ENCODE peak calls at places on chromosomes 5 and 9, in eight cellular contexts. L, P, D, E, X, R, N and J are unnamed samples.

GRCh38 chr5:14211818-14212799 is 69.0 kb downstream of the TRIO start:
- DNase-seq in E (no peak), N (no peak), R (no peak), D (no peak), P (no peak), X (no peak), L (no peak), J (no peak)

GRCh38 chr9:114908104-114908621 is 22.2 kb downstream of the TNFSF8 start:
- DNase-seq in N (no peak), R (peak), D (peak), E (no peak), L (no peak), X (peak), P (peak), J (peak)

GRCh38 chr5:141382469-141383294 is at the start of gene PCDHGA7:
- DNase-seq in P (peak), E (no peak), R (no peak), D (peak), N (peak), X (no peak), L (no peak), J (peak)

GRCh38 chr5:179572386-179572785 is 22.0 kb downstream of the RUFY1 start:
- DNase-seq in X (no peak), E (no peak), R (no peak), D (no peak), N (no peak), P (no peak), L (no peak), J (no peak)

GRCh38 chr9:94449486-94449885 is 105.4 kb upstream of the PCAT7 start:
- DNase-seq in N (no peak), L (no peak), X (no peak), D (no peak), R (no peak), E (no peak), P (no peak), J (no peak)

GRCh38 chr5:76944638-76945037 is 8.2 kb upstream of the CRHBP start:
- DNase-seq in P (no peak), L (no peak), D (no peak), R (no peak), E (no peak), N (no peak), X (no peak), J (no peak)

GRCh38 chr5:172426086-172426485 is 28.2 kb downstream of the SH3PXD2B start:
- DNase-seq in P (no peak), X (no peak), E (no peak), N (no peak), D (no peak), L (no peak), R (no peak), J (no peak)

GRCh38 chr9:111586378-111586777 is 13.1 kb downstream of the PTGR1 start:
- DNase-seq in E (no peak), P (no peak), N (no peak), L (no peak), X (no peak), R (no peak), D (no peak), J (no peak)

GRCh38 chr5:58462623-58463230 is 2.8 kb upstream of the PLK2 start:
- DNase-seq in D (peak), E (no peak), R (no peak), P (peak), N (peak), X (peak), L (no peak), J (peak)

GRCh38 chr5:153542536-153542935 is 52.1 kb downstream of the GRIA1 start:
- DNase-seq in N (peak), X (no peak), E (no peak), P (no peak), R (no peak), L (no peak), D (no peak), J (peak)

GRCh38 chr5:173568703-173569102 is 47.7 kb downstream of the BOD1 start:
- DNase-seq in E (no peak), P (no peak), N (no peak), D (no peak), L (no peak), X (no peak), R (no peak), J (no peak)

GRCh38 chr9:90547896-90548295 is 94.7 kb downstream of the DIRAS2 start:
- DNase-seq in X (no peak), P (no peak), E (no peak), L (no peak), R (no peak), D (no peak), N (no peak), J (no peak)

GRCh38 chr5:141757402-141757801 is 75.4 kb upstream of the ARAP3 start:
- DNase-seq in L (peak), X (peak), E (no peak), N (peak), D (peak), P (peak), R (peak), J (peak)

GRCh38 chr5:128409401-128409800 is 128.6 kb downstream of the FBN2 start:
- DNase-seq in D (no peak), N (no peak), X (no peak), R (no peak), P (peak), E (no peak), L (no peak), J (no peak)

GRCh38 chr9:113011911-113012381 is at the start of gene ZNF883:
- DNase-seq in X (peak), L (peak), D (peak), N (peak), R (no peak), P (peak), E (no peak), J (peak)

GRCh38 chr5:1488882-1489680 is 34.7 kb downstream of the LPCAT1 start:
- DNase-seq in E (no peak), D (no peak), R (peak), P (peak), X (no peak), N (peak), L (no peak), J (peak)

GRCh38 chr9:129798973-129799372 is 4.0 kb upstream of the TOR1B start:
- DNase-seq in D (no peak), R (no peak), X (no peak), L (no peak), P (no peak), E (no peak), N (no peak), J (no peak)

GRCh38 chr5:39780341-39780740 is 355.6 kb upstream of the DAB2 start:
- DNase-seq in X (no peak), R (no peak), E (no peak), L (no peak), N (peak), P (no peak), D (no peak), J (peak)

GRCh38 chr5:179301796-179302195 is 43.5 kb downstream of the ADAMTS2 start:
- DNase-seq in D (no peak), N (no peak), X (no peak), L (peak), P (no peak), E (no peak), R (no peak), J (peak)

GRCh38 chr5:39578887-39579497 is 154.2 kb upstream of the DAB2 start:
- DNase-seq in X (no peak), N (peak), R (no peak), P (no peak), E (no peak), D (peak), L (no peak), J (peak)

GRCh38 chr5:56561-57290 is 35.2 kb upstream of the PLEKHG4B start:
- DNase-seq in E (no peak), X (no peak), D (peak), P (peak), N (peak), R (no peak), L (peak), J (peak)

GRCh38 chr9:127664678-127665507 is 41.9 kb upstream of the CFAP157 start:
- DNase-seq in E (no peak), X (no peak), R (peak), D (no peak), P (no peak), L (no peak), N (no peak), J (peak)

GRCh38 chr9:6716766-6717165 is 41.0 kb upstream of the KDM4C start:
- DNase-seq in L (no peak), P (no peak), R (no peak), N (no peak), X (no peak), D (no peak), E (no peak), J (no peak)

GRCh38 chr9:86821011-86821845 is 126.1 kb downstream of the GAS1 start:
- DNase-seq in L (no peak), N (no peak), X (no peak), D (no peak), R (no peak), E (no peak), P (no peak), J (peak)

GRCh38 chr5:32017638-32018429 is 156.3 kb downstream of the GOLPH3 start:
- DNase-seq in E (no peak), P (no peak), N (peak), D (no peak), R (no peak), L (no peak), X (no peak), J (peak)

GRCh38 chr5:139745800-139746690 is 49.6 kb upstream of the PSD2 start:
- DNase-seq in N (peak), D (peak), L (peak), X (peak), R (no peak), P (peak), E (no peak), J (peak)

GRCh38 chr9:100575006-100575405 is 2.9 kb upstream of the CAVIN4 start:
- DNase-seq in R (no peak), P (no peak), X (no peak), E (no peak), D (no peak), L (no peak), N (no peak), J (no peak)

GRCh38 chr5:138949988-138950387 is 74.9 kb upstream of the LRRTM2 start:
- DNase-seq in P (no peak), X (no peak), D (no peak), E (no peak), N (no peak), R (no peak), L (no peak), J (no peak)

GRCh38 chr5:157855404-157855994 is 3.4 kb downstream of the CLINT1 start:
- DNase-seq in X (peak), L (peak), N (peak), E (no peak), D (peak), P (peak), R (peak), J (peak)

GRCh38 chr5:56481147-56481997 is 248.2 kb upstream of the ANKRD55 start:
- DNase-seq in D (no peak), N (peak), P (peak), L (peak), E (no peak), R (no peak), X (no peak), J (peak)

GRCh38 chr9:72158680-72159079 is 9.4 kb downstream of the GDA start:
- DNase-seq in X (no peak), R (no peak), L (no peak), P (no peak), N (no peak), E (no peak), D (no peak), J (no peak)

GRCh38 chr5:175895701-175896102 is 24.3 kb downstream of the CPLX2 start:
- DNase-seq in E (no peak), L (no peak), X (no peak), N (no peak), P (no peak), R (no peak), D (no peak), J (peak)

GRCh38 chr5:1751026-1751863 is 48.4 kb downstream of the MRPL36 start:
- DNase-seq in L (peak), X (no peak), R (no peak), E (peak), D (no peak), P (no peak), N (no peak), J (no peak)

GRCh38 chr5:130141689-130142320 is 237.5 kb downstream of the CHSY3 start:
- DNase-seq in L (peak), P (peak), E (no peak), X (peak), N (peak), D (peak), R (no peak), J (peak)

GRCh38 chr5:147361441-147362175 is 126.8 kb downstream of the STK32A start:
- DNase-seq in N (no peak), R (no peak), X (peak), D (no peak), E (no peak), L (no peak), P (no peak), J (no peak)

GRCh38 chr5:140827704-140828401 is at the start of gene PCDHA6:
- DNase-seq in R (no peak), E (no peak), X (no peak), P (no peak), N (peak), D (no peak), L (no peak), J (no peak)

GRCh38 chr9:90808890-90809685 is 7.5 kb downstream of the SYK start:
- DNase-seq in P (no peak), D (no peak), R (no peak), E (no peak), N (no peak), L (no peak), X (no peak), J (no peak)

GRCh38 chr9:75087824-75088645 is at the start of the genes NMRK1 and OSTF1:
- DNase-seq in P (peak), R (peak), L (peak), D (peak), N (peak), E (no peak), X (peak), J (peak)
- TF ChIP-seq CTCF in P (no peak), R (no peak), L (no peak), D (no peak), N (no peak), E (no peak), X (no peak), J (no peak)

DNA sequence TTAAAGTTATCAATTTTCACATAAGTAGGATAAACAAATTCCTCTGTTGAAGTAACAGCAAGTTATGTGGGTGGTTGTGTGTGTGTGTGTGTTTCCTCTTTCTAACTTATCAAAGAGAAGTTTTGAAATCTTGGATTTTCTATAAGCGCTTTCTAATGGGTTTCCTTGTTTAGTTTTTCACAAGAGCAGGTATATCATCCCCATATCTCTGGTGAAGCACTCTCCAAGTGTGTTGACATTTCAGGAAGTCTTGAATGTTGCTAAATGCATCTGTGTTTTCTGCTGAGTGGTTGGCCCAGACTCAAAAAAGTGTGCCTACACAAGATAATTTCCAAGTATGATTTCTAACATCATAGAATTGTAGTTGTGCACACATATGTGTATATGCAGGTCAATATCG is 43.3 kb downstream of the PRDM6 start:
- DNase-seq in L (no peak), P (no peak), D (peak), X (no peak), E (no peak), R (no peak), N (peak), J (peak)
- TF ChIP-seq CTCF in L (no peak), P (no peak), D (no peak), X (no peak), E (no peak), R (no peak), N (no peak), J (no peak)

DNA sequence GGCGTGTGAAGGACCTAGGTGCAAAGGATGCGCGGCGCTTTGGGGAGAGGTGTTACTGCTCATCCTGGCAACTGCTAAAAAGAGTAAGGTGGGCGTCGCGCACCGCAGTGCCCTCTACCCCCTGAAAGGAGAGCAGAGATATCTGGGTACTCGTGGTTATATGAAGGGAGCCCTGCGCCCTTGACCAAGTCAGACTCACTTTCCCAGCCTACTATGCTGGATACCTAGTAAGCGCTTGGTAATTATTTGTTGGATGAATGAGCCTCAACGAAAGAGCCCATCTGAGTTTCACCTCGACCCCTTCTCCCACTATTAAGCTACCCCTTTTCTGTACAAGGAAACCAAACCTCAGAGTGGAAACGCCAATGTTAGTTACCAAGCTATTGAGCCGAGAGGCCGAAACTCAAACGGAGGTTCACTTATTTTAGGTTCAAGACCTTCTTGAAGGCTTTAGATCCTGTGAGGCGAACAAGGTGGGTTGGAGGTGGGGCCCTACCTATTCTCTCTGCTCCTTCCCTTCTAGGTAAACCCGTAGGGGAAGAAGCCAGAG is 8.0 kb downstream of the LHX6 start:
- DNase-seq in L (no peak), N (no peak), D (no peak), X (no peak), P (no peak), R (no peak), E (no peak), J (no peak)
- TF ChIP-seq CTCF in L (no peak), N (no peak), D (no peak), X (no peak), P (no peak), R (no peak), E (no peak), J (no peak)

GRCh38 chr5:111494350-111494999 is 17.9 kb downstream of the STARD4 start:
- DNase-seq in E (no peak), X (no peak), L (no peak), N (no peak), D (no peak), P (peak), R (no peak), J (no peak)

GRCh38 chr5:111493031-111493430 is 19.3 kb downstream of the STARD4 start:
- DNase-seq in D (no peak), N (no peak), L (no peak), R (no peak), P (no peak), E (no peak), X (no peak), J (no peak)

GRCh38 chr5:111498346-111498745 is 14.0 kb downstream of the STARD4 start:
- DNase-seq in R (no peak), N (no peak), P (no peak), E (no peak), D (no peak), L (no peak), X (no peak), J (no peak)

DNA sequence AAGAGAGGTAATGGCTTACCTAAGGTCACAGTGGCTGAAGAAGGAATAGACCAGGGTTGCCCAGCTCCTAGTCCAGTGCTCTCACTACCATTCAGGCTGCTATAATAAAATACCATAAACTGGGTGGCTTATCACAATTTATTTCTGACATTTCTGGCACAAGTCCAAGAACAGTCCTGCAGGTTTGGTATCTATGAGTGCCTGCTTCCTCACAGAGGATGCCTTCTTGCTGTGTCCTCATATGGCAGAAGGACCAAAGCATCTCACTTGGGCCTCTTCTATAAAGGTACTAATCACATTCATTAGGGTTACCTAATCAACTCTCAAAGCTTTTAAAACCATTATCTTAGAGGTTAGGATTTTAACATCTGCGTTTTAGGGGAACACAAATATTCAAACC is 17.2 kb downstream of the STARD4 start:
- DNase-seq in P (peak), L (no peak), N (no peak), D (no peak), E (no peak), X (no peak), R (no peak), J (no peak)
- TF ChIP-seq CTCF in P (no peak), L (no peak), N (no peak), D (no peak), E (no peak), X (no peak), R (no peak), J (no peak)

GRCh38 chr9:126114409-126114760 is 212.2 kb upstream of the MVB12B start:
- DNase-seq in N (no peak), E (peak), X (no peak), D (no peak), L (no peak), R (no peak), P (no peak), J (no peak)
- TF ChIP-seq CTCF in N (no peak), E (no peak), X (no peak), D (no peak), L (no peak), R (no peak), P (no peak), J (no peak)

DNA sequence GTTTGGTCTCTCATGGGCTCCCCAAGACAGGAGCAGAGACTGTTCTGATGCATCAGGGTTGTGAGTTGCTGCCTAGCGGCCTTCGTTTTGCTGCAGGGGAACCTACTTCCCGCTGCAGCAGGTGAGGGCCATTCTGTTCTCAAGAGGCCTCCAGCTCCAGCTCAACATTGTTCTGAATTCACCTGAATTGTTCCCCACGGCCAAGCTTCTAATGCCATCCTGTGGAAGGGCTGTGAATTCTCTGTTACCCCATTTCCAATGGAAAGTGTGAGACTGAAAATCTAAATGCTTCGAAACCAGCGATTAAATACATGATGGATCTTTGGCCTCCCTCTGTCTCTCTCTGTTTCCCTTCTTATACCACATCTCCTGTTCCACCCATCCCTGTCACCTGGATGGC is 349.1 kb upstream of the DAP start:
- DNase-seq in R (no peak), L (no peak), D (no peak), X (no peak), P (no peak), E (no peak), N (no peak), J (no peak)
- TF ChIP-seq CTCF in R (no peak), L (no peak), D (no peak), X (no peak), P (no peak), E (no peak), N (no peak), J (no peak)

GRCh38 chr9:97740848-97741821 is 44.0 kb upstream of the XPA start:
- DNase-seq in D (no peak), N (peak), E (no peak), X (no peak), R (no peak), P (peak), L (peak), J (peak)
- TF ChIP-seq CTCF in D (no peak), N (no peak), E (no peak), X (no peak), R (peak), P (no peak), L (no peak), J (peak)

DNA sequence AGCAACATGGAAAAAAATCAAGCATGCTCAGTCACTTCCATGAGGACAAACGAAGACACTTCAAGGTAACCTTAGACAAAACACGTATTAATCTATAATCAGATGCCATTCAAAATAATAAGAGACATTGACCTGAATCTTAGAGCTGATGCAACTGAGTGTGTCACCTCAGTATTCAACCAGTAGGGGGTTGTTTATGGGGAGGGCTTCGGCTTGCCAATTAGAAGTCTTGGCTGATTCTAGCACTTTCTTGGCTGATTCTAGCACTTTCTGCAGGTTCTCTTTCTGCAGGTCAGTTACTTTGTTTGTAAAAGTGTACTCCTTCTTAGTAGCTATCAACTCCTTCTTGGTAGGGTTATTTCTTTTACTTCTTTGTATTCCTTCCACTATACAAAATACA is 317.6 kb downstream of the ENC1 start:
- DNase-seq in E (no peak), R (no peak), D (no peak), P (no peak), N (no peak), X (no peak), L (no peak), J (no peak)
- TF ChIP-seq CTCF in E (no peak), R (no peak), D (no peak), P (no peak), N (no peak), X (no peak), L (no peak), J (no peak)

GRCh38 chr5:36492998-36493655 is 113.3 kb upstream of the SLC1A3 start:
- DNase-seq in R (no peak), X (peak), N (no peak), P (peak), E (no peak), D (no peak), L (no peak), J (peak)
- TF ChIP-seq CTCF in R (no peak), X (no peak), N (no peak), P (no peak), E (no peak), D (no peak), L (no peak), J (no peak)